ENCODE peak calls at places on chromosomes 12 and 14, in ten cellular contexts. Q is suprapubic skin, B is uterus, J is esophagus squamous epithelium, V is K562, S is A549, M is IMR-90, O is upper lobe of left lung, L is body of pancreas, X is lower leg skin. I is an unnamed sample.
A peak's percentile ranks its signal among the peaks of the same experiment; 100 is the strongest.

GRCh38 chr12:107760207-107760816 is 625 bp downstream of the PRDM4 start:
- DNase-seq in S (peak; percentile 26), B (peak; percentile 19), O (no peak), X (peak; percentile 85), J (no peak), Q (no peak), L (peak; percentile 29), M (peak; percentile 12), V (no peak), I (no peak)

GRCh38 chr12:53508534-53509199 is 1.4 kb upstream of the NPFF start:
- DNase-seq in B (peak; percentile 84), O (no peak), X (peak; percentile 96), V (peak; percentile 78), S (peak; percentile 77), Q (peak; percentile 90), L (peak; percentile 89), J (peak; percentile 26), M (peak; percentile 67), I (peak; percentile 82)

GRCh38 chr14:61132894-61133293 is 148.2 kb downstream of the TMEM30B start:
- DNase-seq in M (no peak), B (no peak), O (no peak), V (no peak), J (no peak), Q (no peak), S (no peak), L (no peak), X (no peak), I (no peak)

GRCh38 chr12:87756111-87756510 is 273.1 kb downstream of the C12orf50 start:
- DNase-seq in Q (no peak), X (no peak), B (no peak), O (no peak), L (no peak), S (peak; percentile 86), M (peak; percentile 99), J (no peak), V (no peak), I (no peak)

GRCh38 chr12:2292560-2292959 is 239.8 kb downstream of the CACNA1C start:
- DNase-seq in X (no peak), J (no peak), L (no peak), V (no peak), S (no peak), Q (no peak), B (no peak), M (no peak), O (no peak), I (peak; percentile 34)

GRCh38 chr12:79566452-79566851 is 124.3 kb downstream of the PAWR start:
- DNase-seq in S (no peak), L (no peak), M (peak; percentile 24), Q (no peak), B (no peak), X (no peak), V (no peak), O (no peak), J (no peak), I (no peak)

GRCh38 chr12:66555113-66555512 is 123.8 kb downstream of the GRIP1 start:
- DNase-seq in X (no peak), O (no peak), V (no peak), S (no peak), B (no peak), M (no peak), L (no peak), J (no peak), Q (no peak), I (no peak)

GRCh38 chr12:90058721-90059120 is 350.1 kb upstream of the ATP2B1 start:
- DNase-seq in L (no peak), B (no peak), M (peak; percentile 93), V (no peak), J (no peak), Q (no peak), X (no peak), S (peak; percentile 53), O (no peak), I (no peak)

GRCh38 chr14:31219169-31219568 is 11.6 kb upstream of the HECTD1 start:
- DNase-seq in Q (no peak), M (peak; percentile 48), B (no peak), X (no peak), L (no peak), S (no peak), V (no peak), O (no peak), J (no peak), I (no peak)

GRCh38 chr12:128959931-128960330 is 106.7 kb downstream of the GLT1D1 start:
- DNase-seq in S (no peak), B (no peak), O (no peak), X (no peak), V (no peak), J (no peak), L (no peak), Q (peak; percentile 4), M (no peak), I (no peak)

GRCh38 chr14:89827260-89827659 is 127.3 kb downstream of the EFCAB11 start:
- DNase-seq in O (no peak), S (no peak), M (no peak), X (no peak), B (no peak), Q (no peak), L (no peak), J (no peak), V (no peak), I (no peak)

GRCh38 chr12:51591020-51591901 is at the start of gene SCN8A:
- DNase-seq in V (peak; percentile 81), J (no peak), S (peak; percentile 61), O (peak; percentile 90), M (peak; percentile 56), B (peak; percentile 14), Q (no peak), X (peak; percentile 81), L (peak; percentile 31), I (no peak)

GRCh38 chr12:18141583-18141982 is 51.6 kb upstream of the RERGL start:
- DNase-seq in J (no peak), B (no peak), L (no peak), V (no peak), O (no peak), S (no peak), M (no peak), Q (no peak), X (no peak), I (no peak)

GRCh38 chr12:18148961-18149360 is 59.0 kb upstream of the RERGL start:
- DNase-seq in S (no peak), J (no peak), Q (no peak), V (no peak), L (no peak), O (no peak), X (no peak), B (no peak), M (no peak), I (no peak)

GRCh38 chr12:18146375-18146774 is 56.4 kb upstream of the RERGL start:
- DNase-seq in V (no peak), L (no peak), Q (no peak), S (no peak), M (no peak), B (no peak), O (no peak), J (no peak), X (no peak), I (no peak)

GRCh38 chr12:18140969-18141368 is 51.0 kb upstream of the RERGL start:
- DNase-seq in Q (no peak), X (no peak), S (no peak), O (no peak), V (no peak), J (no peak), M (no peak), B (no peak), L (no peak), I (no peak)

DNA sequence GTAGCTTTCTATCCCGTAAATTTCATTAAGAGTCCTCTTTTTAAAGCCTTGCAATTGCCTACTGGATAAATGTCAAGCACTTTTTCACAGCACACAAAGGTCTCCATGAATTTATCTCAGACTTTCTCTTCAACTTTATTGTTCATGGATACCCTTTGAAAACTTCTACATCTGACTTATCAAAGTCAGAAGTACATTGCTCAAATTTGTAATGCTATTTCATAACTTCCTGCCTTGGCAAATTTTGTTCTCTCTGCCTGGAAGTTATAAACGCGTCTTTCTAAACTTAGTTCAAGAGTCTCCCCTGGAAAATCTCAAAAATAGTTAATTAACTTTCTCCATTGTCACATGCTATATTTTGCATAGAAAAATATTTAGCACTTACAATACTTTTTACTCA is 55.9 kb upstream of the RERGL start:
- DNase-seq in X (no peak), M (no peak), Q (no peak), J (no peak), L (no peak), S (no peak), B (no peak), V (no peak), O (no peak), I (no peak)
- TF ChIP-seq POLR2A in X (no peak), M (no peak), Q (no peak), J (no peak), L (no peak), S (no peak), B (no peak), V (no peak), O (no peak), I (no peak)

GRCh38 chr14:100827140-100827517 is 1.2 kb downstream of the MEG3 start:
- DNase-seq in L (no peak), X (no peak), B (no peak), M (peak; percentile 16), J (no peak), Q (no peak), O (no peak), S (no peak), V (no peak), I (no peak)
- TF ChIP-seq CTCF in L (peak; percentile 37), X (no peak), B (peak; percentile 34), M (peak; percentile 58), J (peak; percentile 16), Q (peak; percentile 42), O (no peak), S (peak; percentile 54), V (no peak), I (no peak)

DNA sequence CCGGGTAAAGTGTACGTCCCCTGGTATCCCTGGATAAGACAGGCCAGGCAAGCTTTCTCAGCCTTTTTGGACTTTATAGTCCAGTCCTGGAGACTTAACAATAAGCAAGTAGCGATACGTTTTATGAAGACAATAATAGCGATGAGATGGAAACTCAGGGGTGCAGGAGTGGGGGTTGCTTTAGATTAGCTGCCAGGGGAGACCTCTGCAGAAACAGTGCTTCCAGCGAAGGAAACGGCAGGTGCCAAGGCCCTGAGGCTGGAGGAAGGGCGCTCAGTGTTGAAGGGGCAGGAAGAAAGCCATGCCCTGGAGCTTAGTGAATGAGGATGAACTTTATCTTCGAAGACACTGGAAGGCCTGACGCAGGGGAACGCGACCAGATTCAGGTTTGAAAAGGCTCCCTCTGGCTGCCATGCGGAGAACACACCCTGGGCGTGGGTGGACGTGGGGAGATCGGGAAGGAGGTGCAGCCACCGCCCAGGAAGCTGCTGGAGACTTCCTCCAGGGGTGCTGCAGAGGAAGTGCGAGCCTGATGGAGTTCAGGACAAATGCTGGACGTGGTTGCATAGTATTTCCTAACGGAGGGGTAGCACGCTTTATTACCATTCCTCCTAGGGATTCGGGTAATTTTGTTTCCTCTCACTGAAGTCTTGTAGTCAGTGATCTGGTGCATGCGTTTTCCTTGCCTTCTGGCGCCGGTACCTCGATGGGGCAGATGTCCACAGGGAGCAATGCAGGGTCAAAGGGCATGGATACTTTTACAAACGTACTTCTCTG is 26.1 kb upstream of the UBC start:
- DNase-seq in S (peak; percentile 96), L (peak; percentile 82), J (no peak), X (peak; percentile 98), B (peak; percentile 94), V (peak; percentile 88), Q (peak; percentile 93), M (peak; percentile 87), O (no peak), I (peak; percentile 92)
- TF ChIP-seq POLR2A in S (peak; percentile 53), L (no peak), J (no peak), X (no peak), B (peak; percentile 19), V (peak; percentile 69), Q (no peak), M (no peak), O (peak; percentile 18), I (no peak)

GRCh38 chr14:24353551-24354529 is 14.0 kb upstream of the RIPK3 start:
- DNase-seq in M (peak; percentile 81), X (no peak), O (no peak), V (no peak), L (no peak), B (no peak), Q (no peak), S (no peak), J (no peak), I (no peak)
- TF ChIP-seq CTCF in M (no peak), X (no peak), O (no peak), V (no peak), L (no peak), B (no peak), Q (no peak), S (no peak), J (no peak), I (no peak)